ENCODE peak calls at places on chromosomes 2 and 18, in ten cellular contexts. A, N, S, Q, Y, X, D, O, E and J are unnamed samples.

GRCh38 chr2:159476329-159476728 is 140.0 kb downstream of the BAZ2B start:
- DNase-seq in A (peak; percentile 14), N (no peak), S (peak; percentile 33), Q (no peak), Y (no peak), X (no peak), D (no peak), O (no peak), E (no peak), J (no peak)

GRCh38 chr2:240139666-240140393 is 628 bp downstream of the OTOS start:
- DNase-seq in A (no peak), N (no peak), S (no peak), Q (no peak), Y (peak; percentile 23), X (no peak), D (no peak), O (no peak), E (no peak), J (no peak)

GRCh38 chr2:19893520-19894134 is 8.2 kb downstream of the TTC32 start:
- DNase-seq in A (no peak), N (no peak), S (no peak), Q (no peak), Y (no peak), X (no peak), D (no peak), O (no peak), E (no peak), J (no peak)

GRCh38 chr2:217555075-217555876 is 447.5 kb downstream of the TNS1 start:
- DNase-seq in A (peak; percentile 11), N (peak; percentile 15), S (no peak), Q (no peak), Y (no peak), X (no peak), D (no peak), O (no peak), E (no peak), J (no peak)

GRCh38 chr2:151827564-151828142 is 568 bp downstream of the ARL5A start:
- DNase-seq in A (peak; percentile 31), N (no peak), S (peak; percentile 57), Q (no peak), Y (no peak), X (no peak), D (no peak), O (peak; percentile 24), E (peak; percentile 17), J (no peak)

GRCh38 chr2:56183643-56184499 is at the start of gene CCDC85A:
- DNase-seq in A (peak; percentile 80), N (peak; percentile 45), S (peak; percentile 96), Q (peak; percentile 80), Y (peak; percentile 76), X (peak; percentile 72), D (peak; percentile 31), O (peak; percentile 83), E (peak; percentile 81), J (peak; percentile 1)

GRCh38 chr2:227623225-227623624 is 5.9 kb downstream of the SCYGR4 start:
- DNase-seq in A (peak; percentile 64), N (no peak), S (peak; percentile 54), Q (peak; percentile 51), Y (no peak), X (no peak), D (no peak), O (no peak), E (no peak), J (no peak)

GRCh38 chr2:113085542-113085941 is 17.8 kb downstream of the IL1F10 start:
- DNase-seq in A (no peak), N (no peak), S (no peak), Q (no peak), Y (no peak), X (no peak), D (no peak), O (no peak), E (no peak), J (no peak)

GRCh38 chr2:557635-558301 is 119.4 kb downstream of the TMEM18 start:
- DNase-seq in A (no peak), N (no peak), S (no peak), Q (no peak), Y (no peak), X (no peak), D (no peak), O (no peak), E (no peak), J (no peak)

GRCh38 chr18:50099725-50100414 is 95.1 kb downstream of the MYO5B start:
- DNase-seq in A (peak; percentile 52), N (peak; percentile 48), S (peak; percentile 7), Q (peak; percentile 25), Y (no peak), X (no peak), D (no peak), O (no peak), E (no peak), J (no peak)

GRCh38 chr2:47803770-47804169 is 20.8 kb downstream of the MSH6 start:
- DNase-seq in A (no peak), N (no peak), S (no peak), Q (no peak), Y (no peak), X (no peak), D (no peak), O (no peak), E (no peak), J (no peak)

GRCh38 chr18:54737986-54738385 is 90.3 kb upstream of the RAB27B start:
- DNase-seq in A (peak; percentile 76), N (no peak), S (peak; percentile 54), Q (peak; percentile 41), Y (no peak), X (no peak), D (no peak), O (no peak), E (peak; percentile 58), J (no peak)

GRCh38 chr2:197870137-197870536 is 65.7 kb downstream of the PLCL1 start:
- DNase-seq in A (no peak), N (no peak), S (no peak), Q (no peak), Y (no peak), X (no peak), D (no peak), O (no peak), E (no peak), J (no peak)

GRCh38 chr2:128315122-128315828 is 3.4 kb downstream of the HS6ST1 start:
- DNase-seq in A (no peak), N (no peak), S (no peak), Q (no peak), Y (peak; percentile 29), X (no peak), D (no peak), O (no peak), E (no peak), J (no peak)

GRCh38 chr18:8003878-8004675 is 437.0 kb downstream of the PTPRM start:
- DNase-seq in A (peak; percentile 69), N (peak; percentile 68), S (peak; percentile 71), Q (no peak), Y (no peak), X (no peak), D (no peak), O (no peak), E (no peak), J (no peak)

GRCh38 chr18:54830260-54830659 is 2.0 kb downstream of the RAB27B start:
- DNase-seq in A (no peak), N (no peak), S (no peak), Q (no peak), Y (no peak), X (no peak), D (no peak), O (no peak), E (no peak), J (no peak)

GRCh38 chr2:42843131-42843530 is 50.7 kb upstream of the HAAO start:
- DNase-seq in A (no peak), N (no peak), S (no peak), Q (no peak), Y (no peak), X (no peak), D (no peak), O (no peak), E (no peak), J (no peak)

GRCh38 chr18:66966171-66966570 is 362.3 kb upstream of the CDH19 start:
- DNase-seq in A (no peak), N (no peak), S (no peak), Q (no peak), Y (no peak), X (no peak), D (no peak), O (no peak), E (no peak), J (no peak)

GRCh38 chr2:37665622-37666362 is 5.7 kb downstream of the CDC42EP3 start:
- DNase-seq in A (no peak), N (no peak), S (peak; percentile 12), Q (no peak), Y (no peak), X (no peak), D (no peak), O (no peak), E (no peak), J (no peak)

GRCh38 chr2:132037527-132038178 is 124.1 kb downstream of the ANKRD30BL start:
- DNase-seq in A (peak; percentile 5), N (no peak), S (peak; percentile 38), Q (no peak), Y (peak; percentile 28), X (no peak), D (no peak), O (no peak), E (no peak), J (no peak)

GRCh38 chr2:84548303-84548702 is 32.0 kb downstream of the DNAH6 start:
- DNase-seq in A (no peak), N (no peak), S (no peak), Q (no peak), Y (no peak), X (no peak), D (no peak), O (no peak), E (no peak), J (no peak)

GRCh38 chr2:111194835-111195621 is 74.3 kb downstream of the BCL2L11 start:
- DNase-seq in A (peak; percentile 45), N (no peak), S (no peak), Q (no peak), Y (no peak), X (no peak), D (no peak), O (peak; percentile 52), E (peak; percentile 23), J (no peak)

GRCh38 chr2:239829326-239829725 is 195.8 kb downstream of the NDUFA10 start:
- DNase-seq in A (no peak), N (no peak), S (no peak), Q (no peak), Y (no peak), X (no peak), D (no peak), O (no peak), E (no peak), J (no peak)

GRCh38 chr18:79524181-79525078 is 128.7 kb downstream of the NFATC1 start:
- DNase-seq in A (no peak), N (no peak), S (no peak), Q (no peak), Y (peak; percentile 83), X (no peak), D (peak; percentile 58), O (no peak), E (no peak), J (no peak)

GRCh38 chr2:52115750-52116149 is 1083.8 kb upstream of the NRXN1 start:
- DNase-seq in A (no peak), N (no peak), S (peak; percentile 39), Q (no peak), Y (no peak), X (no peak), D (no peak), O (no peak), E (no peak), J (no peak)

GRCh38 chr2:128395640-128396499 is 77.2 kb upstream of the HS6ST1 start:
- DNase-seq in A (no peak), N (no peak), S (no peak), Q (no peak), Y (no peak), X (no peak), D (no peak), O (peak; percentile 5), E (no peak), J (no peak)

GRCh38 chr2:109392140-109392539 is 221.6 kb downstream of the SEPTIN10 start:
- DNase-seq in A (no peak), N (no peak), S (no peak), Q (no peak), Y (no peak), X (no peak), D (no peak), O (no peak), E (no peak), J (no peak)

GRCh38 chr2:86673976-86674670 is 46.0 kb upstream of the RMND5A start:
- DNase-seq in A (peak; percentile 6), N (peak; percentile 6), S (no peak), Q (no peak), Y (no peak), X (no peak), D (no peak), O (no peak), E (no peak), J (no peak)